ENCODE peak calls at places on chromosomes 2 and 18, in eight cellular contexts. B is H1, M is mesendoderm, V is heart right ventricle, F is pancreas, R is GM23248, T is SJSA1, G is sigmoid colon. X is an unnamed sample.

GRCh38 chr2:195580156-195580555 is 76.9 kb upstream of the SLC39A10 start:
- DNase-seq in B (no peak), M (no peak), V (no peak), F (no peak), R (no peak), T (no peak), G (no peak), X (no peak)

GRCh38 chr2:80506563-80506962 is 202.0 kb upstream of the LRRTM1 start:
- DNase-seq in B (no peak), M (no peak), V (no peak), F (no peak), R (no peak), T (no peak), G (no peak), X (no peak)

GRCh38 chr2:215748446-215748845 is 264.9 kb downstream of the MREG start:
- DNase-seq in B (no peak), M (no peak), V (peak), F (no peak), R (peak), T (no peak), G (peak), X (no peak)

GRCh38 chr2:44135771-44136170 is 32.9 kb upstream of the PPM1B start:
- DNase-seq in B (no peak), M (peak), V (no peak), F (no peak), R (peak), T (no peak), G (no peak), X (no peak)

GRCh38 chr18:47260138-47260923 is 8.9 kb upstream of the SKOR2 start:
- DNase-seq in B (no peak), M (peak), V (peak), F (peak), R (peak), T (no peak), G (no peak), X (no peak)

GRCh38 chr2:200383380-200384110 is 77.1 kb downstream of the SPATS2L start:
- DNase-seq in B (no peak), M (no peak), V (no peak), F (no peak), R (peak), T (peak), G (no peak), X (no peak)

GRCh38 chr2:241820625-241821384 is 11.8 kb downstream of the NEU4 start:
- DNase-seq in B (no peak), M (no peak), V (no peak), F (peak), R (no peak), T (no peak), G (peak), X (no peak)

GRCh38 chr2:12726271-12726670 is 9.5 kb downstream of the TRIB2 start:
- DNase-seq in B (no peak), M (no peak), V (no peak), F (no peak), R (no peak), T (no peak), G (no peak), X (no peak)

GRCh38 chr2:150259746-150260145 is 227.7 kb downstream of the RND3 start:
- DNase-seq in B (no peak), M (peak), V (no peak), F (no peak), R (no peak), T (no peak), G (no peak), X (no peak)

GRCh38 chr18:13549879-13550231 is 176.5 kb downstream of the FAM210A start:
- DNase-seq in B (no peak), M (no peak), V (no peak), F (no peak), R (no peak), T (no peak), G (no peak), X (no peak)

GRCh38 chr2:134468093-134468640 is 214.3 kb downstream of the MGAT5 start:
- DNase-seq in B (no peak), M (no peak), V (no peak), F (no peak), R (no peak), T (no peak), G (no peak), X (no peak)

GRCh38 chr18:26458526-26459232 is 89.7 kb downstream of the KCTD1 start:
- DNase-seq in B (no peak), M (no peak), V (no peak), F (no peak), R (peak), T (no peak), G (no peak), X (no peak)

GRCh38 chr2:117321816-117322215 is 492.7 kb upstream of the DDX18 start:
- DNase-seq in B (no peak), M (no peak), V (no peak), F (no peak), R (no peak), T (no peak), G (no peak), X (no peak)

GRCh38 chr2:241279413-241279812 is 36.1 kb downstream of the HDLBP start:
- DNase-seq in B (no peak), M (peak), V (no peak), F (no peak), R (peak), T (no peak), G (no peak), X (no peak)

GRCh38 chr2:201402651-201403573 is 45.8 kb upstream of the FLACC1 start:
- DNase-seq in B (no peak), M (no peak), V (no peak), F (no peak), R (peak), T (no peak), G (no peak), X (no peak)

GRCh38 chr2:7676714-7677113 is 759.5 kb downstream of the RNF144A start:
- DNase-seq in B (no peak), M (no peak), V (no peak), F (no peak), R (peak), T (no peak), G (no peak), X (no peak)

GRCh38 chr2:98589489-98589888 is 18.8 kb downstream of the COA5 start:
- DNase-seq in B (no peak), M (no peak), V (no peak), F (no peak), R (no peak), T (no peak), G (no peak), X (no peak)

GRCh38 chr2:216281881-216282280 is 90.4 kb downstream of the MARCHF4 start:
- DNase-seq in B (no peak), M (peak), V (no peak), F (no peak), R (no peak), T (no peak), G (no peak), X (no peak)

DNA sequence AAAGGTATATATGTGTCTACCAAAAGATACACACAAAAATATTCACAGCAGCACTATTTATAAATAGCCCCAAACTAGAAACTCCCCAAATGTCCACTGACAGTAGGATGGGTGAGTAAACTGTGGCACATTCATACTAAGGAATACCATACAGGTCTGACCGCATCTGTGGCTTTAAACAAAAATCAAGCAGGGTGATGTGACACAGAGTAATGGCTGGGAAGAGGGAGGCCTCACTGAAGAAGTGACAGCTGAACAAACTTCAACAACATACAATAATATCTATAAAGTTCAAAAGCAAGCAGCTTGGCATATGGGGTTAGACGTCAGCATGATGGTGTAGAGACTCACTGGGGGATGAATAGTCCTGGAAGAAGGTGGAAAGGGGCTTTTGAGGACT is 115.1 kb upstream of the PPP1CB start:
- DNase-seq in B (no peak), M (no peak), V (no peak), F (no peak), R (no peak), T (no peak), G (no peak), X (no peak)
- H3K27ac ChIP-seq in B (no peak), M (no peak), V (peak), F (no peak), R (no peak), T (no peak), G (peak), X (no peak)

DNA sequence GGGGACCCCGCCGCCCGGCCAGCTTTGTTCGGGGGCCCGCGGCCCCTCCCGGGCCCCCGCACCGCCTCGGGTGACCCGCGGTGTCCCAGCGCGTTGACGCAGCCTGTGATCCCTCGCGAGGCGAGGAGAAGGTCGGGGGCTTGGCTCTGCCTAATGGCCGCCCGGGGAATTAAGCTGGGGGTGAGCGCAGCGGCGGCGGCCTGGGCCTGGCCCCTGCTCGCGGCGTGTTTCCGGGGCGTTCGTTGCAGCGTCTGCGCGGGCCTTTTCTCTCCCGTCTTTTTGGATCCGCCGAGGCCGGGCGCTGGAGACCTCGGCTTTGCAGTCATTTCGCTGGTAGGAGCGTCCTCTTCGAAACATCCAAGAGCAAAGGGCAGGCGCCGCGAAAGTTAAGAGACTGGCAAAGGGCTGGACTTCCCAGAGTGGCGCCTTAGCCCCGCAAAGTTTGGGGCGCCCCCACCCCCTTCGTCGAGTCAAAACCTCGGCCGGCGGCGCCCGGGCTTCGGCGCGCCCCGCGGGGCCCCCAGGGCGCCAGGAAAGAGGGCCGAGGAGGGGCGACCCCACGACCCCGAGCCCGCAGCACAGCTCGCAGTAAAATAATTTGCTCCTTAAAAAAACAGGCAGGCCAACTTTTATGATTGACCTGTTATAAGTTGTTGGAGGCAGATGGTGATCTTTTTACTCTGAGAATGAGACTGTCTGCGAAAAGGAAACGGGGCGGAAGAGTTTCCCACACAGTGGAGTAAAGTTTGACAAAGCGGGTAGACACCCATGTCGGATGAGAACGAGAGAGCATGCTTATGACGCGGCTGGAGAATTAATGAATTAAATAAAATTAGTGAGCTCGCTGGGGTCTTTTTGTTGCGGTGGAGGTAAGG is 1.4 kb downstream of the SALL3 start:
- DNase-seq in B (no peak), M (peak), V (no peak), F (no peak), R (no peak), T (no peak), G (no peak), X (no peak)
- H3K27ac ChIP-seq in B (peak), M (peak), V (no peak), F (no peak), R (no peak), T (no peak), G (no peak), X (no peak)

DNA sequence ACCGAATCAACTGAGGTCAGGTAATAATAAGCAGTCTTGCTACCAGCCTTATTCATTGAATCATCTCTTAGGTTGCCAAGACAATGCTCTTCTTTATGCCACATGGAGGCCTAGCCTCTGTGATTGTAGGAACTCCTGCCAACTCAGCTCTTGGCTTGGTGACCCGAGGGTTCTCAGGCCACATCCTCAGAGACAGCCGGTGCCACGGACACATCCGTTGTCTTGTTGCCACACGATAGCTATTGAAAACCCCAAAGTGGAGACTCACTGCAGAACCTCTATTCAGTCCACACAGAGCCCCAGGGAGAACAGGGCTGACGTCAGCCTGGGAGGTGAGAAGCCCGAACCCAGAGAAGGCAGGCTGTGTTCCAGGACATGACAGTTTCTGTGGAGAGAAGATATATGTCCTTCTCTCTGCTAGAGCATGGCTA is 53.5 kb upstream of the TGFA start:
- DNase-seq in B (no peak), M (no peak), V (no peak), F (no peak), R (peak), T (no peak), G (no peak), X (no peak)
- H3K27ac ChIP-seq in B (no peak), M (no peak), V (no peak), F (no peak), R (no peak), T (no peak), G (no peak), X (no peak)

GRCh38 chr2:14903709-14904374 is 271.3 kb downstream of the LRATD1 start:
- DNase-seq in B (peak), M (peak), V (no peak), F (peak), R (no peak), T (no peak), G (no peak), X (peak)

GRCh38 chr2:14901740-14902139 is 269.2 kb downstream of the LRATD1 start:
- DNase-seq in B (no peak), M (no peak), V (no peak), F (no peak), R (no peak), T (no peak), G (no peak), X (no peak)

GRCh38 chr2:14902953-14903352 is 270.4 kb downstream of the LRATD1 start:
- DNase-seq in B (no peak), M (no peak), V (no peak), F (no peak), R (no peak), T (no peak), G (no peak), X (no peak)

GRCh38 chr2:14907014-14907612 is 274.6 kb downstream of the LRATD1 start:
- DNase-seq in B (no peak), M (peak), V (no peak), F (no peak), R (peak), T (no peak), G (no peak), X (no peak)

DNA sequence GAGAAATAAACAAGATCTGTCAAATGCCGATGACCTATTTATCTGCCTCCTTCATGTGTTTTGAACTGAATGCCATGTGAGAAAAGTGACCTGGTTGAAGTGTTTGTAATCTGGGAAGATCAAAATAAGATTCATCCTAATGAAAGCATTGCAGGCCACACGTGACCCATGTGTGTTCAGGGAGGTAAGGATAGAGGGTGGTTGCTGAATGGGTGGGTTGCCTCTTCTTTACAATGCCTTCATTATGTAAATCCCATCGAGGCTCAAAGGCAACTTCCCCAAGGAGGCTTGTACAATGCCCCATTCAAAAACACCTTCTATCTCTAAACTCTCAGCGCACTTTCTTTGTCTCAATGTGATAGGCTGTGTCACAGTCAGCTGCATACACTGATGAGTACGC is 273.1 kb downstream of the LRATD1 start:
- DNase-seq in B (no peak), M (no peak), V (no peak), F (no peak), R (no peak), T (no peak), G (no peak), X (no peak)
- H3K27ac ChIP-seq in B (no peak), M (no peak), V (no peak), F (no peak), R (no peak), T (no peak), G (no peak), X (no peak)

GRCh38 chr2:100198461-100199230 is 56.3 kb upstream of the AFF3 start:
- DNase-seq in B (no peak), M (peak), V (no peak), F (no peak), R (no peak), T (no peak), G (no peak), X (no peak)
- H3K27ac ChIP-seq in B (no peak), M (no peak), V (peak), F (no peak), R (no peak), T (no peak), G (peak), X (no peak)

GRCh38 chr2:46029332-46029811 is 267.8 kb upstream of the EPAS1 start:
- DNase-seq in B (no peak), M (no peak), V (peak), F (no peak), R (peak), T (peak), G (no peak), X (no peak)
- H3K27ac ChIP-seq in B (no peak), M (no peak), V (peak), F (no peak), R (no peak), T (peak), G (no peak), X (no peak)

GRCh38 chr2:108271691-108272253 is 16.9 kb upstream of the SULT1C2 start:
- DNase-seq in B (no peak), M (no peak), V (peak), F (no peak), R (peak), T (peak), G (peak), X (no peak)
- H3K27ac ChIP-seq in B (no peak), M (no peak), V (peak), F (no peak), R (peak), T (peak), G (no peak), X (no peak)

DNA sequence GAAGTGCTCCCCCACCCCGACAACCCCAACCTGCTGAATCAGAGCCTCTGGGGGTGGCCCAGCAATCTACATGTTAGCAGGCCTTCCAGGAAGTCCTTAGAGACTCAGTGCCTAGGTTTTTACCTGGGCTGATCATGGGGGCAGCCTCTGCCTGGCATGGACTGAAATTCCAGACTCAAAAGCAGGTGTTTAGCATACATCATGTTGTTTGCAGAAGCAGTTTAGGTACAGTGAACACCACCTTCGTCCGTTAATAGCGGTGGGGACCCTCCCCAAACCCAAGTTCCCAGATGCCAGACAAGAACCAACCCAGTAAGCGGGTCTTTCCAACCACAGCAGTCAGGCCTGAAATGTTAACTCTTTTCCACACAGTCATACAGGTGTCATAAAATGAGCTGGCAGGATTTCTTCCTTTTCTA is 26.4 kb upstream of the GALR1 start:
- DNase-seq in B (no peak), M (no peak), V (no peak), F (no peak), R (peak), T (no peak), G (no peak), X (no peak)
- H3K27ac ChIP-seq in B (no peak), M (no peak), V (no peak), F (no peak), R (no peak), T (no peak), G (no peak), X (no peak)

GRCh38 chr2:28602751-28603639 is 107.1 kb downstream of the PLB1 start:
- DNase-seq in B (no peak), M (no peak), V (no peak), F (no peak), R (no peak), T (no peak), G (no peak), X (no peak)
- H3K27ac ChIP-seq in B (no peak), M (no peak), V (peak), F (no peak), R (no peak), T (no peak), G (no peak), X (no peak)

DNA sequence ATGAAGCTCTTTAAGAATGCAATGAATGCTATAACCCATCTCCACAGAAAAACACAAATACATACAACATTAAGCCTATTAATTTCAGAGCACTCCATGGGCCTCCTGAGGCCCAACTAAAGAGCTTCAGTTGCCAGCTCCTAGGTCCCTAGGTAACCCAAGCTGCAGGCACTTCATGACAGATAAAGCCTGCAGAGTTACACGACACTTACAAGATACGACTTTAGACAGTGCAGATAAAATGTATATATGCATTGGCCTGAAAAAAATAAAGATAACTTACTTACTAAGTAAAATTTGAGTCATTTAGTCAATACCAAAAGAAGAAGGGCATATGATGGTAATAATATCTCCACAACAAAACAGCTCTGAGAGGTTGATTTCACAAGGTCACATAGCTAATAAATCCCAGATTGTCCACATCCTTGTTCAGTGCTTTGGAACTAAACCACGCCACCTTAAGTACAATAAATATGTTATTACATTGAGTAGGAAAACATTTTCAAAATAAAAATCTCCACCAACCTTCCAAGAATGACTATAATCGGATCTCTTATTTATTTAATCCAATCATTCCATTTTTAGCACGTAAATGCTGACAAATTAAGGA is 3.4 kb downstream of the MAP4K3 start:
- DNase-seq in B (no peak), M (no peak), V (no peak), F (no peak), R (peak), T (no peak), G (no peak), X (no peak)
- H3K27ac ChIP-seq in B (no peak), M (no peak), V (peak), F (no peak), R (peak), T (no peak), G (peak), X (no peak)

X was measured in CD8-positive, alpha-beta memory T cell.